ENCODE peak calls at places on chromosomes 16 and 17, in ten cellular contexts. U, E, N, A, T, B, O, J, K and H are unnamed samples.

GRCh38 chr17:8935194-8935593 is 30.3 kb downstream of the PIK3R5 start:
- DNase-seq in U (no peak), E (no peak), N (no peak), A (no peak), T (no peak), B (peak), O (no peak), J (no peak), K (no peak), H (no peak)

GRCh38 chr17:82372063-82372590 is 562 bp downstream of the UTS2R start:
- DNase-seq in U (no peak), E (no peak), N (no peak), A (no peak), T (no peak), B (no peak), O (no peak), J (no peak), K (no peak), H (no peak)

GRCh38 chr17:15290186-15290536 is 25.0 kb upstream of the PMP22 start:
- DNase-seq in U (no peak), E (no peak), N (no peak), A (no peak), T (no peak), B (no peak), O (no peak), J (no peak), K (no peak), H (no peak)

GRCh38 chr16:3494574-3494973 is 715 bp downstream of the C16orf90 start:
- DNase-seq in U (no peak), E (no peak), N (no peak), A (no peak), T (no peak), B (no peak), O (no peak), J (no peak), K (no peak), H (no peak)

GRCh38 chr17:35449371-35449931 is 885 bp upstream of the SLFN13 start:
- DNase-seq in U (peak), E (peak), N (peak), A (no peak), T (no peak), B (no peak), O (peak), J (no peak), K (no peak), H (peak)

GRCh38 chr16:14309001-14309886 is 238.1 kb downstream of the MRTFB start:
- DNase-seq in U (peak), E (no peak), N (no peak), A (peak), T (no peak), B (peak), O (no peak), J (peak), K (no peak), H (no peak)

GRCh38 chr17:75827291-75828050 is 16.7 kb downstream of the UNC13D start:
- DNase-seq in U (peak), E (peak), N (peak), A (peak), T (peak), B (no peak), O (peak), J (peak), K (peak), H (peak)

GRCh38 chr17:36717088-36717487 is 115.7 kb downstream of the MRM1 start:
- DNase-seq in U (no peak), E (no peak), N (no peak), A (no peak), T (no peak), B (no peak), O (no peak), J (no peak), K (no peak), H (no peak)

GRCh38 chr17:72707881-72708280 is 384.6 kb downstream of the SLC39A11 start:
- DNase-seq in U (no peak), E (no peak), N (no peak), A (no peak), T (no peak), B (no peak), O (no peak), J (no peak), K (no peak), H (no peak)

GRCh38 chr16:15502041-15502725 is 67.8 kb downstream of the BMERB1 start:
- DNase-seq in U (peak), E (no peak), N (no peak), A (peak), T (no peak), B (no peak), O (peak), J (peak), K (no peak), H (peak)

GRCh38 chr17:81912441-81913309 is 1.5 kb upstream of the PCYT2 start:
- DNase-seq in U (no peak), E (no peak), N (no peak), A (peak), T (no peak), B (no peak), O (no peak), J (peak), K (no peak), H (no peak)

GRCh38 chr17:30958187-30958586 is 12.7 kb upstream of the RNF135 start:
- DNase-seq in U (no peak), E (no peak), N (no peak), A (no peak), T (no peak), B (no peak), O (no peak), J (no peak), K (no peak), H (no peak)

GRCh38 chr17:77403854-77404253 is 263.1 kb downstream of the SEC14L1 start:
- DNase-seq in U (no peak), E (no peak), N (no peak), A (no peak), T (no peak), B (no peak), O (no peak), J (no peak), K (no peak), H (no peak)

GRCh38 chr16:85888405-85889331 is 10.3 kb upstream of the IRF8 start:
- DNase-seq in U (no peak), E (no peak), N (no peak), A (no peak), T (no peak), B (peak), O (peak), J (peak), K (no peak), H (no peak)

GRCh38 chr17:39678340-39679116 is 9.3 kb downstream of the PGAP3 start:
- DNase-seq in U (no peak), E (peak), N (no peak), A (peak), T (no peak), B (no peak), O (no peak), J (no peak), K (no peak), H (no peak)

GRCh38 chr17:42424991-42425610 is 2.0 kb upstream of the CAVIN1 start:
- DNase-seq in U (peak), E (no peak), N (no peak), A (no peak), T (no peak), B (no peak), O (no peak), J (no peak), K (no peak), H (no peak)

GRCh38 chr17:1186923-1187771 is 7.4 kb upstream of the ABR start:
- DNase-seq in U (peak), E (peak), N (peak), A (peak), T (peak), B (no peak), O (peak), J (peak), K (peak), H (peak)

GRCh38 chr16:21283521-21284289 is 5.6 kb upstream of the CRYM start:
- DNase-seq in U (peak), E (peak), N (peak), A (peak), T (peak), B (no peak), O (peak), J (no peak), K (peak), H (peak)

GRCh38 chr16:84065536-84066132 is 23.0 kb upstream of the SLC38A8 start:
- DNase-seq in U (peak), E (peak), N (peak), A (peak), T (peak), B (no peak), O (peak), J (peak), K (peak), H (peak)

GRCh38 chr16:12087901-12088364 is 111.4 kb downstream of the SNX29 start:
- DNase-seq in U (no peak), E (peak), N (no peak), A (peak), T (peak), B (no peak), O (no peak), J (no peak), K (no peak), H (no peak)

GRCh38 chr16:81569361-81570034 is 124.9 kb downstream of the CMIP start:
- DNase-seq in U (no peak), E (no peak), N (no peak), A (no peak), T (no peak), B (no peak), O (no peak), J (no peak), K (no peak), H (no peak)

GRCh38 chr16:81571592-81572230 is 127.1 kb downstream of the CMIP start:
- DNase-seq in U (no peak), E (no peak), N (no peak), A (no peak), T (no peak), B (no peak), O (no peak), J (no peak), K (no peak), H (no peak)

GRCh38 chr16:81573533-81573932 is 128.9 kb downstream of the CMIP start:
- DNase-seq in U (no peak), E (no peak), N (no peak), A (no peak), T (no peak), B (no peak), O (no peak), J (no peak), K (no peak), H (no peak)

GRCh38 chr16:81570189-81570846 is 125.7 kb downstream of the CMIP start:
- DNase-seq in U (no peak), E (no peak), N (no peak), A (no peak), T (no peak), B (no peak), O (no peak), J (no peak), K (no peak), H (no peak)

GRCh38 chr16:81571175-81571574 is 126.6 kb downstream of the CMIP start:
- DNase-seq in U (no peak), E (no peak), N (no peak), A (no peak), T (no peak), B (no peak), O (no peak), J (no peak), K (no peak), H (no peak)
- TF ChIP-seq CTCF in U (no peak), E (no peak), N (no peak), A (no peak), T (no peak), B (no peak), O (no peak), J (no peak), K (no peak), H (no peak)

DNA sequence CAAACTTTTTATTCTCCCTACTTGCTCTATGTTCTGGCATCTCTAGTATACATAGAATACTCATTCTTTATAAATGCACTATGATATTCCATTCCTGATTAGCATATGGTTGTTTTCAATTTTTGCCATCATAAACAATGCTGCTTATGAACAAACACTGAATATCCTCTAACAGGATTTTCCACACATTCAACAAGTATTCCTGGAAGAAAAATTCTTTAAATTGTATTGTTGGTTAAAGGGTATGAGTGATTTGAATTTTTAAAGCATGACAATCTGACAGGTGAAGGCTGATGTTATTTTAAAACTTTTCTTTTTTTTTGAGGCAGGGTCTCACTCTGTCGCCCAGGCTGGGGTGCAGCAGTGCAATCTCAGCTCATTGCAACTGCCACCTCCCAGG is 11.5 kb downstream of the APPBP2 start:
- DNase-seq in U (peak), E (no peak), N (no peak), A (no peak), T (no peak), B (no peak), O (no peak), J (no peak), K (no peak), H (no peak)
- TF ChIP-seq CTCF in U (no peak), E (no peak), N (no peak), A (no peak), T (no peak), B (no peak), O (no peak), J (no peak), K (no peak), H (no peak)

GRCh38 chr17:74051348-74051747 is 152.1 kb upstream of the RPL38 start:
- DNase-seq in U (peak), E (no peak), N (no peak), A (no peak), T (no peak), B (no peak), O (no peak), J (no peak), K (no peak), H (no peak)
- TF ChIP-seq CTCF in U (no peak), E (no peak), N (no peak), A (no peak), T (no peak), B (no peak), O (no peak), J (no peak), K (no peak), H (no peak)

DNA sequence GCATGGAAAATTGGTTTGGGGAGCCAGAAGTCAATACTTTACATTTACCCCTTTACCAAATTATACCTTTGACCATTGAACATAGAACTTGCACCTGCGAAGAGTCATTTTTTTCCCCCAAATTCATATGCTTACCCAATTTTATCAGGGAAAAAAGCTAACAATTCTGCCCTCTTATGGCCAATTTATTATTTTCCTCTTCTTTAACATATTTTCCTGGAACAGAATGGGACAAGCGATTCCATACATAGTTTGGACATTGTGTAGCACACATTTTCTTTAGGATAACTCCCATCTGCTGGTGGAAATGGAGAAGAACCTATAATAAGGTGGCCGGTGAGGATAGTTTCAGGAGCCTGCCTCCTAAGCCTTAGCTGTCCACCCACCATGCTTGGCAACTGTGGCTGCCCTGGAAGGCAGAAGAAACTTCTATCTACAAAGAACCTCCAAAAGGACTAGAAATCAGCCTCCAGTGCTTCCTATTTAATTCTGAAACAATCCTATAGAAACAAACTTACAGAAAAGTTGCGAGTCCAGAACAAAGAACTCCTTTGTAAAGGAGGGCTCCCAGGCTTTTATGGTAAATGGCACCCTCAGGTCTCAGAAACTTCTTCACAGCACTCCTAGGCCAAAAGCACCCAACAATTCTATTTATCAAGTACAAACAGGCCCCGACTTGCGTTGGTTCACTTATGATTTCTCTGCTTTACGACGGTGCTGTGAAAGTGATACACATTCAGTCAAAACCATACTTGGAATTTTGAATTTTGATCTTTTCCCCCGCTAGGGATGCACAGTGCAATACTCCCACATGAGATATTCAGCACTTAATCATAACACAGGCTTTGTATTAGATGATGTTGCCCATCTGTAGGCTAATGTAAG is 64.1 kb upstream of the CACNG4 start:
- DNase-seq in U (no peak), E (no peak), N (no peak), A (no peak), T (no peak), B (no peak), O (peak), J (peak), K (no peak), H (no peak)
- TF ChIP-seq CTCF in U (peak), E (no peak), N (peak), A (peak), T (peak), B (no peak), O (peak), J (peak), K (peak), H (peak)

GRCh38 chr16:1296688-1297412 is 12.6 kb upstream of the UBE2I start:
- DNase-seq in U (peak), E (peak), N (no peak), A (peak), T (no peak), B (peak), O (peak), J (peak), K (no peak), H (no peak)
- TF ChIP-seq CTCF in U (no peak), E (no peak), N (no peak), A (no peak), T (no peak), B (no peak), O (no peak), J (no peak), K (no peak), H (no peak)